ENCODE peak calls at places on chromosome 14, in six cellular contexts. S is thyroid gland; X is mammary epithelial cell; T is PC-9; Z is CD8-positive, alpha-beta T cell; C is thoracic aorta. F is an unnamed sample. For H3K4me1, the result is how much of the 10 kb centered on the place peaks cover.

GRCh38 chr14:67557118-67557517 is 24.0 kb downstream of the PLEKHH1 start:
- DNase-seq in S (no peak), X (peak), T (no peak), Z (no peak), C (no peak), F (no peak)

GRCh38 chr14:90487031-90487430 is 90.2 kb downstream of the CALM1 start:
- DNase-seq in S (no peak), X (no peak), T (no peak), Z (no peak), C (no peak), F (no peak)

GRCh38 chr14:104294628-104294982 is 156.2 kb downstream of the KIF26A start:
- DNase-seq in S (no peak), X (no peak), T (no peak), Z (no peak), C (no peak), F (peak)

GRCh38 chr14:45715946-45716345 is 462.9 kb upstream of the MIS18BP1 start:
- DNase-seq in S (no peak), X (peak), T (no peak), Z (no peak), C (no peak), F (no peak)

GRCh38 chr14:76942288-76942778 is 86.2 kb downstream of the IRF2BPL start:
- DNase-seq in S (no peak), X (no peak), T (no peak), Z (no peak), C (no peak), F (no peak)

GRCh38 chr14:63493246-63493645 is 49.9 kb downstream of the PPP2R5E start:
- DNase-seq in S (peak), X (peak), T (no peak), Z (no peak), C (no peak), F (no peak)

GRCh38 chr14:65574611-65575010 is 162.1 kb downstream of the FUT8 start:
- DNase-seq in S (no peak), X (no peak), T (no peak), Z (no peak), C (no peak), F (no peak)

GRCh38 chr14:39203659-39204606 is 28.9 kb downstream of the PNN start:
- DNase-seq in S (no peak), X (peak), T (peak), Z (no peak), C (no peak), F (no peak)

GRCh38 chr14:103329421-103330347 is 4.4 kb upstream of the EIF5 start:
- DNase-seq in S (peak), X (peak), T (no peak), Z (no peak), C (no peak), F (no peak)

GRCh38 chr14:34331728-34332623 is 130.1 kb downstream of the SPTSSA start:
- DNase-seq in S (peak), X (peak), T (peak), Z (peak), C (no peak), F (peak)

GRCh38 chr14:78987006-78987405 is 816.8 kb downstream of the NRXN3 start:
- DNase-seq in S (no peak), X (no peak), T (no peak), Z (no peak), C (no peak), F (no peak)

GRCh38 chr14:37711499-37712475 is 116.4 kb downstream of the TTC6 start:
- DNase-seq in S (no peak), X (no peak), T (no peak), Z (no peak), C (no peak), F (no peak)

GRCh38 chr14:86013663-86014062 is 483.7 kb downstream of the FLRT2 start:
- DNase-seq in S (no peak), X (no peak), T (no peak), Z (no peak), C (no peak), F (no peak)

GRCh38 chr14:23182372-23183014 is 967 bp downstream of the SLC7A8 start:
- DNase-seq in S (peak), X (peak), T (peak), Z (no peak), C (no peak), F (peak)

GRCh38 chr14:24260026-24260779 is 2.8 kb downstream of the TGM1 start:
- DNase-seq in S (peak), X (no peak), T (no peak), Z (no peak), C (no peak), F (no peak)

GRCh38 chr14:72049462-72049861 is 117.2 kb downstream of the RGS6 start:
- DNase-seq in S (no peak), X (peak), T (no peak), Z (no peak), C (no peak), F (no peak)

GRCh38 chr14:64112859-64113258 is 181.3 kb downstream of the ESR2 start:
- DNase-seq in S (peak), X (no peak), T (no peak), Z (no peak), C (no peak), F (no peak)

GRCh38 chr14:105272623-105273022 is 24.3 kb downstream of the BTBD6 start:
- DNase-seq in S (peak), X (no peak), T (no peak), Z (no peak), C (no peak), F (no peak)

GRCh38 chr14:27181304-27181703 is 583.5 kb upstream of the NOVA1 start:
- DNase-seq in S (no peak), X (no peak), T (no peak), Z (no peak), C (no peak), F (no peak)

GRCh38 chr14:104458845-104459244 is 120.7 kb upstream of the C14orf180 start:
- DNase-seq in S (no peak), X (no peak), T (no peak), Z (no peak), C (no peak), F (no peak)

GRCh38 chr14:62921466-62921865 is 123.8 kb downstream of the KCNH5 start:
- DNase-seq in S (no peak), X (no peak), T (no peak), Z (no peak), C (no peak), F (no peak)

GRCh38 chr14:90140298-90140955 is 78.6 kb downstream of the KCNK13 start:
- DNase-seq in S (no peak), X (no peak), T (no peak), Z (no peak), C (no peak), F (no peak)

GRCh38 chr14:102558566-102558965 is 33.9 kb upstream of the RCOR1 start:
- DNase-seq in S (no peak), X (no peak), T (no peak), Z (no peak), C (no peak), F (no peak)

GRCh38 chr14:103696466-103697071 is 18.7 kb downstream of the XRCC3 start:
- DNase-seq in S (no peak), X (no peak), T (no peak), Z (no peak), C (no peak), F (peak)

GRCh38 chr14:32400480-32400879 is 71.4 kb downstream of the AKAP6 start:
- DNase-seq in S (no peak), X (peak), T (no peak), Z (no peak), C (no peak), F (no peak)

GRCh38 chr14:23160924-23161522 is 22.4 kb downstream of the SLC7A8 start:
- DNase-seq in S (peak), X (peak), T (peak), Z (no peak), C (no peak), F (peak)

GRCh38 chr14:76727403-76727802 is 33.9 kb upstream of the VASH1 start:
- DNase-seq in S (no peak), X (no peak), T (no peak), Z (no peak), C (no peak), F (no peak)

GRCh38 chr14:36254020-36254614 is 66.3 kb downstream of the MBIP start:
- DNase-seq in S (peak), X (peak), T (no peak), Z (no peak), C (no peak), F (no peak)

GRCh38 chr14:32230181-32230580 is 27.1 kb upstream of the RNU6-8 start:
- DNase-seq in S (no peak), X (peak), T (no peak), Z (no peak), C (no peak), F (no peak)

GRCh38 chr14:36988568-36988967 is 183.8 kb downstream of the SLC25A21 start:
- DNase-seq in S (no peak), X (peak), T (no peak), Z (no peak), C (no peak), F (no peak)

DNA sequence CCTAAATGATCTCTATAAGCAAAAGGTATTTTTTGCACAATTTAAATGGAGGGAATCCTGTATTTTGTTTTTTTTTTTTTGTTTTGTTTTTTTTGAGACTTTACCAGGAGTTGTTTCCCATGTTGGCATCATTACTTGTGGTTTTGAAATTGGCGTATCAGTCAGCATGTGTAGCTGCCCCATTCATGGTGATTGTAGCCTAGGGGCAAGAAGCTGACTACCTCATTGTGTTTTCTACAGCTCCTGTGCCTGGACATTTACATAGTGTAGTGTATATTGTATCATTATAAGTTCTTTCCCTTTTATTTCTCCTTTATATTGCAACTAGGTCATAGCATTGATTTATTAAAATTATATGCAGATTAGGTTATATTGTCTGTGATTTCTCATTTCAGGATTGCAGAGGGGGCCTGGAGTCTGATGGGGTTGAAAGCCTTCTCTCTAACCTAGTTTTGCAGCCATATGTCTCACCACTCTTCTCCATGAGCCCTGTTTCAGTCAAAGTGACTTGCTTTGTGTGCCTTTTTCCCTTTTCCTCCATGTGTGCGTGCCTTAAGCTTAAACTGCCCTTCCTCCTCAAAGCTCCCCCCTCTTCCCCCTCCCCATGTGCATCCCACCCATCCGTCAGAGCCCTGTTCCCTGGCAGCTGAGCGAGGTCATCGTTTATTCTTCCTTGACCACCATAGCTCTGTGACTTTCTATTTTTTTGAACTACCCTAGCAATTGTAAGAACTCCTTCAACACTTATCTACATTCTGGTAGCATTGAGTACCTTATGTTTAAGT is 24.7 kb downstream of the SAMD4A start:
- DNase-seq in S (no peak), X (peak), T (no peak), Z (no peak), C (no peak), F (no peak)
- H3K4me1 ChIP-seq in S (under half), X (under half), T (under half), Z (under half), C (under half), F (under half)

GRCh38 chr14:59582845-59583509 is 6.4 kb upstream of the CCDC175 start:
- DNase-seq in S (no peak), X (no peak), T (no peak), Z (no peak), C (no peak), F (no peak)
- TF ChIP-seq CTCF in S (no peak), X (no peak), T (no peak), Z (no peak), C (no peak), F (peak)

DNA sequence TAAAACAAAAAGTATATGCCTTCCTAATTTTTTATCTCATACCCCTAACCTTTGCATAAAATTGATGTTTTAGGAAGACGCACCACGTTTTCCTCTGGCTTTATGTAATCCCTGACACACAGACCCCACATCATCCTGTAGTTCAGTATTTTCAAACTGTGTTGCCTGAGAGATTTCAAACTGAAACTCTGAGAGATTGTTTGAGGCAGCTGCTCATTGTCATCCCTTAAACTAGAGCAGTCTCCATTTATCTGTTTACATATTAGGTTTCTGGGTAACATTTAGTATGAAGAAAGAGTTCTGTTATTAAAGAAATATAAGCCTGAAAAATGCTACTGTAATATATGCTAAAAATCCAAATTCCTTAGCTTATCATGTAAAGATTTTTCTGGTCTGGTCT is 24.3 kb downstream of the MNAT1 start:
- DNase-seq in S (no peak), X (no peak), T (no peak), Z (no peak), C (no peak), F (no peak)
- H3K4me1 ChIP-seq in S (under half), X (under half), T (half or more), Z (under half), C (under half), F (under half)

GRCh38 chr14:28412076-28412475 is 354.5 kb upstream of the FOXG1 start:
- DNase-seq in S (no peak), X (peak), T (no peak), Z (no peak), C (no peak), F (no peak)
- TF ChIP-seq CTCF in S (no peak), X (peak), T (no peak), Z (no peak), C (no peak), F (no peak)